ENCODE peak calls at places on chromosomes 12 and 14, in six cellular contexts. L is HepG2, O is AML-193, Z is fibroblast of mammary gland, E is GM10248, K is uterus. C is an unnamed sample.

GRCh38 chr14:92511472-92512247 is 1.9 kb upstream of the RIN3 start:
- DNase-seq in L (no peak), O (no peak), Z (peak), E (no peak), K (peak), C (no peak)

GRCh38 chr14:77158175-77158908 is 16.8 kb upstream of the ZDHHC22 start:
- DNase-seq in L (no peak), O (no peak), Z (peak), E (no peak), K (no peak), C (no peak)

GRCh38 chr12:117329756-117330155 is 31.7 kb downstream of the NOS1 start:
- DNase-seq in L (no peak), O (no peak), Z (no peak), E (no peak), K (no peak), C (no peak)

GRCh38 chr12:77294016-77294415 is 228.6 kb upstream of the E2F7 start:
- DNase-seq in L (no peak), O (no peak), Z (peak), E (no peak), K (no peak), C (no peak)

GRCh38 chr12:115223322-115223721 is 539.3 kb upstream of the TBX3 start:
- DNase-seq in L (peak), O (no peak), Z (peak), E (no peak), K (no peak), C (no peak)

GRCh38 chr12:51323966-51324895 is at the start of gene BIN2:
- DNase-seq in L (no peak), O (peak), Z (no peak), E (peak), K (peak), C (peak)

GRCh38 chr12:46874642-46875041 is 48.8 kb upstream of the SLC38A4 start:
- DNase-seq in L (no peak), O (no peak), Z (peak), E (no peak), K (no peak), C (no peak)

GRCh38 chr12:103840399-103840880 is 594 bp downstream of the NT5DC3 start:
- DNase-seq in L (no peak), O (peak), Z (peak), E (peak), K (peak), C (no peak)